ENCODE peak calls at places on chromosomes 16 and 17, in five cellular contexts. M is H1, C is mesenchymal stem cell, J is H9, H is IMR-90. P is an unnamed sample.

GRCh38 chr17:21677911-21678310 is 14.4 kb upstream of the KCNJ18 start:
- DNase-seq in C (no peak), M (no peak), H (no peak), J (no peak), P (no peak)

GRCh38 chr17:78529871-78530670 is 47.1 kb downstream of the DNAH17 start:
- DNase-seq in H (no peak), J (peak), M (no peak), C (no peak), P (no peak)

GRCh38 chr16:88688013-88688778 is 1.9 kb upstream of the SNAI3 start:
- DNase-seq in C (no peak), M (no peak), H (no peak), J (no peak), P (no peak)

GRCh38 chr16:78761427-78761826 is 662.0 kb downstream of the WWOX start:
- DNase-seq in H (no peak), J (no peak), C (no peak), M (no peak), P (peak)

GRCh38 chr16:19831678-19832077 is 53.0 kb downstream of the GPRC5B start:
- DNase-seq in C (peak), M (no peak), J (no peak), H (peak), P (no peak)

GRCh38 chr17:80678621-80679020 is 134.0 kb downstream of the RPTOR start:
- DNase-seq in J (peak), H (peak), C (peak), M (no peak), P (no peak)

GRCh38 chr17:55909776-55910175 is 158.9 kb downstream of the PCTP start:
- DNase-seq in J (no peak), H (no peak), M (no peak), C (no peak), P (no peak)

GRCh38 chr17:61253293-61253801 is 146.3 kb upstream of the TBX2 start:
- DNase-seq in C (no peak), J (no peak), H (no peak), M (no peak), P (no peak)

GRCh38 chr17:77332981-77333685 is 192.4 kb downstream of the SEC14L1 start:
- DNase-seq in J (no peak), C (peak), M (no peak), H (peak), P (no peak)

GRCh38 chr17:46730026-46730425 is 88.5 kb downstream of the WNT3 start:
- DNase-seq in M (no peak), C (no peak), H (no peak), J (no peak), P (no peak)

GRCh38 chr17:35809855-35810461 is 674 bp downstream of the TAF15 start:
- DNase-seq in J (peak), C (no peak), H (peak), M (no peak), P (no peak)

GRCh38 chr16:22189473-22190168 is 16.5 kb upstream of the EEF2K start:
- DNase-seq in C (peak), H (peak), J (peak), M (no peak), P (no peak)

GRCh38 chr16:49400611-49401010 is 27.0 kb downstream of the C16orf78 start:
- DNase-seq in M (no peak), H (no peak), C (no peak), J (no peak), P (no peak)

GRCh38 chr17:6052926-6053325 is 17.3 kb upstream of the WSCD1 start:
- DNase-seq in H (no peak), J (no peak), C (no peak), M (no peak), P (no peak)

GRCh38 chr17:34692932-34693331 is 113.5 kb downstream of the TMEM132E start:
- DNase-seq in H (no peak), M (no peak), J (no peak), C (no peak), P (no peak)

GRCh38 chr16:50438041-50438437 is 69.3 kb upstream of the BRD7 start:
- DNase-seq in J (no peak), M (no peak), H (no peak), C (no peak), P (no peak)

GRCh38 chr16:81896902-81897301 is 114.4 kb downstream of the SDR42E1 start:
- DNase-seq in H (no peak), C (no peak), M (no peak), J (no peak), P (no peak)

GRCh38 chr17:46876353-46876887 is 25.0 kb downstream of the WNT9B start:
- DNase-seq in M (no peak), J (peak), H (no peak), C (no peak), P (no peak)

GRCh38 chr16:67415872-67416793 is at the start of gene ZDHHC1:
- DNase-seq in C (peak), J (peak), M (no peak), H (peak), P (peak)

GRCh38 chr16:27526169-27526568 is 23.5 kb downstream of the GTF3C1 start:
- DNase-seq in M (no peak), H (no peak), J (no peak), C (no peak), P (no peak)

GRCh38 chr16:84957792-84958191 is 53.5 kb downstream of the ZDHHC7 start:
- DNase-seq in H (no peak), C (no peak), M (no peak), J (no peak), P (no peak)

GRCh38 chr16:24698314-24698713 is 31.1 kb upstream of the TNRC6A start:
- DNase-seq in J (no peak), H (no peak), C (no peak), M (no peak), P (no peak)

GRCh38 chr16:84823484-84823883 is 3.7 kb downstream of the CRISPLD2 start:
- DNase-seq in J (no peak), C (no peak), M (no peak), H (no peak), P (no peak)

GRCh38 chr17:7294614-7295153 is at the start of gene YBX2:
- DNase-seq in M (no peak), H (peak), J (peak), C (peak), P (no peak)

GRCh38 chr17:30961213-30962188 is 9.3 kb upstream of the RNF135 start:
- DNase-seq in J (no peak), M (no peak), H (peak), C (no peak), P (no peak)

GRCh38 chr16:1964046-1964505 is 550 bp downstream of the RPS2 start:
- DNase-seq in C (peak), H (no peak), M (no peak), J (no peak), P (no peak)

GRCh38 chr16:53915452-53916160 is 211.7 kb downstream of the FTO start:
- DNase-seq in M (no peak), H (no peak), C (no peak), J (no peak), P (peak)

GRCh38 chr16:80804061-80804450 is 342 bp downstream of the CDYL2 start:
- DNase-seq in C (peak), J (peak), H (peak), M (no peak), P (peak)

GRCh38 chr16:79081292-79082066 is 519.1 kb downstream of the MAF start:
- DNase-seq in H (no peak), M (no peak), C (no peak), J (no peak), P (no peak)

GRCh38 chr16:7919782-7920181 is 587.1 kb downstream of the RBFOX1 start:
- DNase-seq in J (no peak), C (no peak), H (no peak), M (no peak), P (no peak)

GRCh38 chr17:67245694-67246397 is 850 bp upstream of the HELZ start:
- DNase-seq in J (peak), C (no peak), M (no peak), H (no peak), P (peak)

GRCh38 chr16:5640883-5641282 is 543.3 kb upstream of the EEF2KMT start:
- DNase-seq in H (no peak), J (no peak), M (no peak), C (no peak), P (no peak)

GRCh38 chr16:25051446-25052160 is 36.4 kb upstream of the ARHGAP17 start:
- DNase-seq in M (no peak), H (peak), C (peak), J (no peak), P (no peak)

GRCh38 chr17:81329927-81330883 is 35.1 kb upstream of the SLC38A10 start:
- DNase-seq in C (peak), M (no peak), H (no peak), J (peak), P (no peak)

GRCh38 chr16:50718061-50718760 is 23.7 kb upstream of the CYLD start:
- DNase-seq in J (no peak), M (no peak), H (peak), C (no peak), P (no peak)

GRCh38 chr16:73172621-73173312 is 124.8 kb upstream of the ZFHX3 start:
- DNase-seq in C (peak), J (peak), M (no peak), H (peak), P (no peak)

GRCh38 chr16:53504161-53504663 is 1.2 kb upstream of the AKTIP start:
- DNase-seq in H (peak), M (no peak), C (no peak), J (no peak), P (no peak)

DNA sequence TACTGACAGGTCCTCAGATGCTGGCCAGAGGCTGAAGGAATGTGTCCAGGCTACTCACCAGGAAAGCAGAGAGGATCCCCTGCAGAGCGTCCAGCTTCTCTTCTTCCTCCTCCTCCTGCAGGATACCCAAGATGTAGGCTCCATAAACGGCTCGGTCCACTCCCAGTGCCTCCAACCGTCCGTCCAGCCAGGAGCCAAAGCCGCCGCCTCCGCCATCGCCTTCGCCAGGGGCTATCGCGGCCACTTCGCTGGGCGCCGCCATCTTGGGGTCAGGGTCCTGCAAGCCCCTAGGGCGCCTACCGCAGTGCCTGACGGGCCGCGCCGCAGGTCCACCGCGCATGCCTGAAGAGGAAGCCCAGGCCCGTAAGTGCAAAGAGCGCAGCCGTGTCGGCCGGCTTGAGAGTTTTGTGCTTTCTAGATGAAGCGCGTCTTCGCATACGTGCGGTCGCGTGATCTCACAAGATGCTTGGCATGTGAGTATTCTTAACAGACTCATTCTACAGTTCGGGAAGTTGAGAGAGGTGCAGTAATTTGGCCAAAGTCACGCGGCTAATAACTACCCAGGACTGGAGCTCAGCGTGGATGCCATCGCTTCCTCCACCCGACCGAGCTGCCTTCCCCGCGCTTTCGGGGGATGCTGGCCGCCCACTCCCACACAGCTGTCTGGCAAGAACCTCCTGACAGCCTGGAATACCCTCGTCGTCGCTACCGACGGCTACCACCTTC is at the start of gene CCDC43:
- DNase-seq in J (peak), C (peak), M (peak), H (peak), P (peak)
- H2BK5ac ChIP-seq in J (no peak), C (peak), M (peak), H (peak), P (peak)

DNA sequence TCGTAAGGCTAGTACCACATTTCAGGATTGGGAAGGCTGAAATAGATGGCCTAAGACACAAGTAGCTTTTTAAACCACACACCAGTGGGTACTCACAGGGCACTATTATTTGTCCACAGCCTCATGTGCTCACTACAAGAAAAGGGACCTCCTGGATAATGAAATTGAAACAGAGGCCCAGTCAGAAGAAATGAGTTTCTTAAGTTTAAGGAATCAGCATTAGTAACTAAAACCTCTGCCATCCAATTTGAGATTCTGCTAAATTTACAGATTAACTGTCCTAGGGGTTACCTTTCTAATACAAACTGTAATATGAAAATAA is 3.0 kb downstream of the USP7 start:
- DNase-seq in C (no peak), J (no peak), M (no peak), H (no peak), P (no peak)
- H3K4me2 ChIP-seq in C (no peak), J (peak), M (peak), H (peak), P (no peak)

DNA sequence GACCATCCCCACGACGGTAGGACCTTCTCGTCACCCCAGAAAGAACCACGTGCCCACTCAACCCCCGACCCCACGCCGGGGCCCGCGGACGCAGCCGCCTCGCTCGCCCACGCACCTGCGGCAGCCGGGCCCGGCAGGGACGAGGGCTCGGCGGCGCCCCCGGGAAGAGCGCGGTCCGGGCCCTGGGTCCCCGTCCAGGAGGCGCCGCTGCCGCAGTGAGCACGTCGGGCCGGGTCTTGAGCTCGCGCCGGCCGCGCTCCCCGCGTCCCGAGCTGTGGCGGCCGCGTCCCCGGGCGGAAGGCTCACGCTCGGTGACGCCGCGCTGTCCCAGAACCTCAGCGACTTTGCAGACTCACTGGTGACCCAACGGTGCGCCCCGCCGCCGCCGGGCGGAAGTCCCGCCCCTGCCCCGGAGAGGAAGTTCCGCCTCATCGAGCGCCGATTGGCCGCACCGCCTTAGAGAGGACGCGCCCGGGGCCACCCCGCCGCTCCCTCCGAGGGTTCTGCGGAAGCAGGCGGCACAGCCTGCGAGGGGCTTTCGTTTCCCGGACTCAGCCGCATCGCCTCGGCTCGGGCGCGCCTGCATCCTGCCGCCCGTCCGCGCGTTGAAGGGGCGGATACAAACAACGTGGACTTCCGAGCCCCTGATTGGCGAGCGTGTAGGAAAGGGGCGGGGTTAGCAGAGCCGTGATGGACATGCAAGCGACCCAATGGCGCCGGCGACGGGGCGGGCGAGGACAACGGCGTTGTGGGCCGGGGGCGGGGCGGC is 793 bp upstream of the RAB40C start:
- DNase-seq in C (peak), H (peak), M (peak), J (peak), P (peak)
- H2BK5ac ChIP-seq in C (peak), H (peak), M (peak), J (no peak), P (peak)

DNA sequence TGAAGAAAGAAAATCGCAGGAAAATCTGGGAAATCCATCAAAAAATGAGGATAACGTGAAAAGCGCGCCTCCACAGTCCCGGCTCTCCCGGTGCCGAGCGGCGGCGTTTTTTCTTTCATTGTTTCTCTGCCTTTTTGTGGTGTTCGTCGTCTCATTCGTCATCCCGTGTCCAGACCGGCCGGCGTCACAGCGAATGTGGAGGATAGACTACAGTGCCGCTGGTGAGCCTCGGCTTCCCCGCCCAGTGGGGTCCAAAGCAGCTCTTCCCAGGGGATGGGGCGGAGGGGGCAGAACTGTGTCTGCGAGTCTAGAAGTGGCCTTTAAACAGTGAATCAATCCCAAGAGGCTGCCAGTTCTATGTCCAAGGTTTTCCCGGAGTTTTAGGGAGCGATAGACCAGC is 19.8 kb downstream of the FAM234A start:
- DNase-seq in M (no peak), C (no peak), H (no peak), J (no peak), P (no peak)
- H3K4me2 ChIP-seq in M (no peak), C (no peak), H (no peak), J (no peak), P (no peak)

GRCh38 chr17:68290268-68290954 is 516 bp downstream of the SLC16A6 start:
- DNase-seq in C (peak), M (no peak), H (no peak), J (peak), P (no peak)

GRCh38 chr17:68290955-68291835 is at the start of the genes ARSG and SLC16A6:
- DNase-seq in H (peak), J (peak), C (peak), M (no peak), P (peak)

GRCh38 chr17:68292689-68293040 is 1.4 kb downstream of the ARSG start:
- DNase-seq in M (no peak), H (no peak), C (no peak), J (no peak), P (no peak)

GRCh38 chr17:68293490-68294195 is 2.3 kb downstream of the ARSG start:
- DNase-seq in M (no peak), J (no peak), C (no peak), H (no peak), P (peak)

GRCh38 chr17:68291836-68292688 is 767 bp downstream of the ARSG start:
- DNase-seq in C (peak), J (peak), M (no peak), H (peak), P (peak)
- H2BK5ac ChIP-seq in C (no peak), J (no peak), M (peak), H (no peak), P (no peak)

GRCh38 chr16:65414284-65414984 is 292.6 kb upstream of the CDH11 start:
- DNase-seq in H (peak), M (no peak), J (no peak), C (peak), P (no peak)
- H3K4me2 ChIP-seq in H (no peak), M (no peak), J (no peak), C (no peak), P (no peak)